ENCODE peak calls at places on chromosomes 16 and 17, in four cellular contexts. A is NCI-H82, N is T47D, X is ELR. M is an unnamed sample.

GRCh38 chr16:49997721-49998251 is 27.2 kb upstream of the CNEP1R1 start:
- DNase-seq in A (no peak), N (no peak), X (no peak), M (no peak)

GRCh38 chr16:50635505-50636392 is 45.4 kb downstream of the SNX20 start:
- DNase-seq in A (peak; percentile 94), N (no peak), X (no peak), M (no peak)

GRCh38 chr17:10815318-10815717 is 11.4 kb upstream of the TMEM238L start:
- DNase-seq in A (no peak), N (peak; percentile 43), X (no peak), M (no peak)

GRCh38 chr16:23948949-23949392 is 113.2 kb downstream of the PRKCB start:
- DNase-seq in A (no peak), N (no peak), X (no peak), M (no peak)

GRCh38 chr16:82063456-82064082 is 28.5 kb downstream of the HSD17B2 start:
- DNase-seq in A (peak; percentile 75), N (no peak), X (no peak), M (no peak)

GRCh38 chr17:76053230-76054111 is 18.8 kb downstream of the SRP68 start:
- DNase-seq in A (no peak), N (no peak), X (peak; percentile 87), M (peak; percentile 71)

GRCh38 chr16:89723279-89724250 is 2.2 kb downstream of the ZNF276 start:
- DNase-seq in A (no peak), N (no peak), X (no peak), M (peak; percentile 41)

GRCh38 chr16:50334106-50334975 is 34.4 kb downstream of the BRD7 start:
- DNase-seq in A (no peak), N (no peak), X (no peak), M (no peak)

GRCh38 chr17:49125449-49125848 is 7.1 kb upstream of the B4GALNT2 start:
- DNase-seq in A (no peak), N (no peak), X (no peak), M (peak; percentile 70)

GRCh38 chr17:4939554-4939803 is 367 bp downstream of the SLC25A11 start:
- DNase-seq in A (peak; percentile 63), N (no peak), X (no peak), M (no peak)

GRCh38 chr17:50060951-50061712 is 5.2 kb downstream of the ITGA3 start:
- DNase-seq in A (no peak), N (no peak), X (peak; percentile 66), M (peak; percentile 91)

GRCh38 chr17:7466318-7466643 is 13.2 kb downstream of the ZBTB4 start:
- DNase-seq in A (no peak), N (no peak), X (no peak), M (no peak)

GRCh38 chr17:78712043-78712442 is 70.0 kb downstream of the CYTH1 start:
- DNase-seq in A (no peak), N (no peak), X (no peak), M (no peak)

GRCh38 chr16:51155199-51155607 is 4.1 kb upstream of the SALL1 start:
- DNase-seq in A (no peak), N (no peak), X (no peak), M (peak; percentile 84)

GRCh38 chr17:79985361-79985760 is 50.3 kb downstream of the TBC1D16 start:
- DNase-seq in A (no peak), N (no peak), X (no peak), M (no peak)

GRCh38 chr17:13311301-13311700 is 290.4 kb downstream of the HS3ST3A1 start:
- DNase-seq in A (no peak), N (peak; percentile 20), X (peak; percentile 13), M (no peak)

GRCh38 chr17:83186751-83187421 is 107.5 kb downstream of the METRNL start:
- DNase-seq in A (no peak), N (no peak), X (no peak), M (no peak)

GRCh38 chr17:74446551-74447500 is 14.9 kb downstream of the GPRC5C start:
- DNase-seq in A (no peak), N (no peak), X (no peak), M (peak; percentile 79)

GRCh38 chr17:14112407-14112806 is 43.1 kb downstream of the COX10 start:
- DNase-seq in A (no peak), N (no peak), X (no peak), M (no peak)

GRCh38 chr16:32116080-32116479 is 137.0 kb upstream of the TP53TG3D start:
- DNase-seq in A (no peak), N (no peak), X (no peak), M (no peak)

GRCh38 chr17:41060052-41060604 is at the start of gene KRTAP2-3:
- DNase-seq in A (no peak), N (no peak), X (peak; percentile 99), M (no peak)

GRCh38 chr17:67377727-67378443 is 804 bp downstream of the PITPNC1 start:
- DNase-seq in A (peak; percentile 68), N (peak; percentile 59), X (peak; percentile 66), M (peak; percentile 61)

GRCh38 chr17:73311428-73311780 is 397 bp downstream of the CDC42EP4 start:
- DNase-seq in A (peak; percentile 56), N (no peak), X (no peak), M (peak; percentile 92)

GRCh38 chr17:18280766-18281165 is 20.3 kb downstream of the MIEF2 start:
- DNase-seq in A (no peak), N (no peak), X (no peak), M (no peak)

GRCh38 chr17:14133104-14133503 is 63.8 kb downstream of the COX10 start:
- DNase-seq in A (no peak), N (no peak), X (no peak), M (no peak)

GRCh38 chr17:65519471-65519870 is 42.0 kb downstream of the AXIN2 start:
- DNase-seq in A (no peak), N (no peak), X (no peak), M (no peak)

GRCh38 chr16:23690771-23691482 is 12.2 kb downstream of the PLK1 start:
- DNase-seq in A (no peak), N (no peak), X (no peak), M (no peak)

GRCh38 chr16:81238296-81239011 is at the start of gene BCO1:
- DNase-seq in A (peak; percentile 97), N (no peak), X (peak; percentile 71), M (no peak)

GRCh38 chr16:87657621-87658192 is 55.4 kb downstream of the JPH3 start:
- DNase-seq in A (peak; percentile 72), N (peak; percentile 85), X (peak; percentile 62), M (no peak)

GRCh38 chr17:57518587-57519118 is 226.4 kb downstream of the CCDC182 start:
- DNase-seq in A (peak; percentile 100), N (no peak), X (no peak), M (no peak)